ENCODE peak calls at places on chromosome 17, in four cellular contexts. One of them, this sample, is unnamed.

GRCh38 chr17:81339502-81340296 is 44.6 kb upstream of the SLC38A10 start:
- DNase-seq in adipocyte: no peak
- DNase-seq in germinal center: no peak
- DNase-seq in uterus: no peak
- DNase-seq in this sample: peak; percentile 67

GRCh38 chr17:82031303-82031884 is at the start of gene RAC3:
- DNase-seq in adipocyte: peak; percentile 75
- DNase-seq in germinal center: no peak
- DNase-seq in uterus: no peak
- DNase-seq in this sample: no peak

GRCh38 chr17:44324092-44324570 is 492 bp downstream of the SLC25A39 start:
- DNase-seq in adipocyte: peak; percentile 53
- DNase-seq in germinal center: no peak
- DNase-seq in uterus: no peak
- DNase-seq in this sample: no peak

GRCh38 chr17:16941072-16941641 is 30.8 kb downstream of the TNFRSF13B start:
- DNase-seq in adipocyte: no peak
- DNase-seq in germinal center: no peak
- DNase-seq in uterus: no peak
- DNase-seq in this sample: peak; percentile 40

GRCh38 chr17:77498056-77498785 is 357.5 kb downstream of the SEC14L1 start:
- DNase-seq in adipocyte: no peak
- DNase-seq in germinal center: no peak
- DNase-seq in uterus: peak; percentile 14
- DNase-seq in this sample: peak; percentile 61

GRCh38 chr17:76354747-76355310 is 1.1 kb upstream of the PRPSAP1 start:
- DNase-seq in adipocyte: no peak
- DNase-seq in germinal center: no peak
- DNase-seq in uterus: no peak
- DNase-seq in this sample: no peak

GRCh38 chr17:34499576-34499975 is 79.8 kb upstream of the TMEM132E start:
- DNase-seq in adipocyte: peak; percentile 17
- DNase-seq in germinal center: no peak
- DNase-seq in uterus: no peak
- DNase-seq in this sample: no peak

GRCh38 chr17:80891096-80892018 is 100.3 kb upstream of the CHMP6 start:
- DNase-seq in adipocyte: peak; percentile 72
- DNase-seq in germinal center: peak; percentile 53
- DNase-seq in uterus: no peak
- DNase-seq in this sample: peak; percentile 66

GRCh38 chr17:36892112-36892838 is 45.0 kb upstream of the LHX1 start:
- DNase-seq in adipocyte: no peak
- DNase-seq in germinal center: no peak
- DNase-seq in uterus: no peak
- DNase-seq in this sample: no peak

GRCh38 chr17:66580601-66581385 is 254.1 kb upstream of the CACNG5 start:
- DNase-seq in adipocyte: peak; percentile 55
- DNase-seq in germinal center: no peak
- DNase-seq in uterus: peak; percentile 43
- DNase-seq in this sample: peak; percentile 88

GRCh38 chr17:67628580-67629013 is 89.1 kb upstream of the NOL11 start:
- DNase-seq in adipocyte: no peak
- DNase-seq in germinal center: peak; percentile 23
- DNase-seq in uterus: no peak
- DNase-seq in this sample: no peak

GRCh38 chr17:67891481-67892119 is 66.3 kb downstream of the BPTF start:
- DNase-seq in adipocyte: peak; percentile 66
- DNase-seq in germinal center: no peak
- DNase-seq in uterus: no peak
- DNase-seq in this sample: no peak

GRCh38 chr17:43199633-43200032 is 12.0 kb upstream of the TMEM106A start:
- DNase-seq in adipocyte: no peak
- DNase-seq in germinal center: no peak
- DNase-seq in uterus: no peak
- DNase-seq in this sample: no peak

GRCh38 chr17:77373298-77374169 is 232.8 kb downstream of the SEC14L1 start:
- DNase-seq in adipocyte: peak; percentile 59
- DNase-seq in germinal center: peak; percentile 50
- DNase-seq in uterus: peak; percentile 75
- DNase-seq in this sample: peak; percentile 77

GRCh38 chr17:14143678-14144077 is 74.4 kb downstream of the COX10 start:
- DNase-seq in adipocyte: no peak
- DNase-seq in germinal center: no peak
- DNase-seq in uterus: no peak
- DNase-seq in this sample: no peak

GRCh38 chr17:3695723-3696411 is at the start of gene P2RX5:
- DNase-seq in adipocyte: peak; percentile 41
- DNase-seq in germinal center: peak; percentile 76
- DNase-seq in uterus: no peak
- DNase-seq in this sample: no peak

GRCh38 chr17:66290097-66290722 is 12.2 kb upstream of the PRKCA start:
- DNase-seq in adipocyte: no peak
- DNase-seq in germinal center: no peak
- DNase-seq in uterus: no peak
- DNase-seq in this sample: no peak

GRCh38 chr17:17836818-17837379 is at the start of gene SREBF1:
- DNase-seq in adipocyte: peak; percentile 84
- DNase-seq in germinal center: peak; percentile 87
- DNase-seq in uterus: peak; percentile 72
- DNase-seq in this sample: peak; percentile 86

GRCh38 chr17:27471321-27472269 is 15.3 kb downstream of the KSR1 start:
- DNase-seq in adipocyte: no peak
- DNase-seq in germinal center: no peak
- DNase-seq in uterus: no peak
- DNase-seq in this sample: no peak

GRCh38 chr17:12769981-12770380 is 19.3 kb upstream of the ARHGAP44 start:
- DNase-seq in adipocyte: no peak
- DNase-seq in germinal center: no peak
- DNase-seq in uterus: no peak
- DNase-seq in this sample: no peak

GRCh38 chr17:42809250-42809649 is 10.6 kb downstream of the CNTD1 start:
- DNase-seq in adipocyte: peak; percentile 82
- DNase-seq in germinal center: no peak
- DNase-seq in uterus: peak; percentile 37
- DNase-seq in this sample: peak; percentile 87

This sample was measured in sigmoid colon.